ENCODE peak calls at places on chromosomes 12 and 14, in eight cellular contexts. T is colonic mucosa, E is foreskin fibroblast, P is mesothelial cell of epicardium, B is OCI-LY7, G is upper lobe of right lung, H is esophagus squamous epithelium, K is MCF 10A. X is an unnamed sample.

GRCh38 chr12:108532061-108532848 is 17.2 kb downstream of the FICD start:
- DNase-seq in B (no peak), T (no peak), E (no peak), H (no peak), G (no peak), P (no peak), K (no peak), X (no peak)

GRCh38 chr12:77167801-77168200 is 102.4 kb upstream of the E2F7 start:
- DNase-seq in E (peak), B (no peak), H (no peak), K (no peak), G (no peak), P (no peak), T (no peak), X (peak)

GRCh38 chr12:124767075-124767821 is 96.4 kb downstream of the SCARB1 start:
- DNase-seq in H (peak), T (peak), P (peak), B (peak), E (peak), K (peak), G (peak), X (no peak)

GRCh38 chr12:12922191-12922616 is 29.8 kb downstream of the GPRC5D start:
- DNase-seq in K (no peak), B (no peak), T (no peak), E (peak), H (no peak), G (no peak), P (no peak), X (peak)

GRCh38 chr12:115324949-115325638 is 641.1 kb upstream of the TBX3 start:
- DNase-seq in H (no peak), B (no peak), T (no peak), E (peak), G (no peak), P (no peak), K (no peak), X (no peak)

GRCh38 chr12:47736877-47737676 is 11.8 kb upstream of the ENDOU start:
- DNase-seq in G (peak), P (no peak), K (peak), H (no peak), B (no peak), T (peak), E (peak), X (peak)

GRCh38 chr14:33932033-33932432 is 18.8 kb downstream of the EGLN3 start:
- DNase-seq in E (no peak), T (no peak), H (no peak), B (no peak), G (no peak), K (no peak), P (no peak), X (no peak)

GRCh38 chr14:24238123-24238522 is 4.3 kb downstream of the TINF2 start:
- DNase-seq in T (no peak), B (no peak), P (no peak), E (peak), H (no peak), G (no peak), K (peak), X (no peak)

GRCh38 chr12:58925111-58925732 is 4.9 kb upstream of the LRIG3 start:
- DNase-seq in K (no peak), H (no peak), G (no peak), E (peak), P (no peak), B (no peak), T (peak), X (no peak)

GRCh38 chr12:123085730-123086487 is 65.0 kb downstream of the PITPNM2 start:
- DNase-seq in K (peak), G (no peak), T (no peak), B (no peak), P (no peak), E (peak), H (no peak), X (no peak)

GRCh38 chr12:22899184-22899583 is 274.2 kb downstream of the ETNK1 start:
- DNase-seq in E (no peak), B (no peak), P (no peak), T (no peak), H (no peak), K (no peak), G (no peak), X (no peak)

GRCh38 chr14:91493169-91493568 is 16.9 kb downstream of the PPP4R3A start:
- DNase-seq in T (no peak), E (peak), P (no peak), G (no peak), K (peak), B (no peak), H (no peak), X (no peak)

GRCh38 chr12:106125351-106126085 is 13.2 kb downstream of the NUAK1 start:
- DNase-seq in P (no peak), G (no peak), B (no peak), H (no peak), T (no peak), E (no peak), K (no peak), X (no peak)

GRCh38 chr12:52147367-52147972 is 44.3 kb downstream of the KRT80 start:
- DNase-seq in T (peak), B (no peak), P (no peak), G (peak), E (peak), K (peak), H (peak), X (peak)

GRCh38 chr14:88955470-88955869 is 131.0 kb downstream of the TTC8 start:
- DNase-seq in P (no peak), G (no peak), B (no peak), K (no peak), H (no peak), E (no peak), T (no peak), X (no peak)

GRCh38 chr12:57465747-57466505 is 6.3 kb downstream of the GLI1 start:
- DNase-seq in E (no peak), G (no peak), T (no peak), B (no peak), H (no peak), K (no peak), P (no peak), X (no peak)

DNA sequence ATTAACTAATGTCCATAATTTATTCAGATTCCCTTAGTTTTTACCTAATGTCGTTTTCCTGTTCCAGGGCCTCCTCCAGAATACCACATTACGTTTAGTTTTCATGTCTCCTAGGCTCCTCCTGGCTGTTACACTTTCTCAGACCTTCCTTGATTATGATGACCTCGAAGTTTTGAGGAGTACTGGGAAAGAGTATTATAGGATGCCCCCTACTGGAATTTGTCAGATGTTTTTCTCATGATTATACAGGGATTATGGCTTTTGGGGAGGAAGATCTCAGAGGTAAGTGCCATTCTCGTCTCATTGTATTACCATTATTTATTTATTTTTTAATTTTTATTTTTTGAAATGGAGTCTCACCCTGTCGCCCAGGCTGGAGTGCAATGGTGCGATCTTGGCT is 17.7 kb upstream of the C1S start:
- DNase-seq in P (no peak), G (no peak), H (no peak), B (peak), E (peak), T (no peak), K (peak), X (peak)
- TF ChIP-seq CTCF in P (peak), G (peak), H (peak), B (peak), E (peak), T (no peak), K (peak), X (peak)

DNA sequence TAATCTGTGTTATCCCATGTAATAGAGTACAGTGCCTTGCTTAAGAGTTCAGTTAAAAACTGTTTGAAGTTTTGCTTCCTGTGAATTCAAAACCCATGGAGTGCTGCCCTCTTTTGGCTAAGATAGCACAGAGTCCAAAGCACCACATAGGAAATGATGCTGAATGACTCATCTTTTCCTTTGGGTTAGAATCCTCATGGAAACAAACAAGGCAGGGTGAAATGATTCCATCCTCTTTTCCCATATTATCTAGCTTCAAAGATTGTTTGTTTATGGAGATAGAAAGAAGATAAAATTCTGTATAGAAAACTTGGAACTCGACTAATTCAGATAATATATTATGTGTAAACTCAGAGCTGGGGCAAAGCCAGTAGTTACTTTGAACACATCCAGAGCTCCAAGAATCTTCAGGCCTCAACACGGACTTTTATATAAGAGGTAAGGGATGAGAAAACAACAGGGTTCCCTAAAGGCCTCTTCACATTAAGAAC is 87.4 kb downstream of the OTOGL start:
- DNase-seq in P (no peak), T (peak), G (no peak), E (peak), K (peak), B (peak), H (peak), X (peak)
- TF ChIP-seq CTCF in P (peak), T (peak), G (peak), E (peak), K (peak), B (peak), H (peak), X (peak)

DNA sequence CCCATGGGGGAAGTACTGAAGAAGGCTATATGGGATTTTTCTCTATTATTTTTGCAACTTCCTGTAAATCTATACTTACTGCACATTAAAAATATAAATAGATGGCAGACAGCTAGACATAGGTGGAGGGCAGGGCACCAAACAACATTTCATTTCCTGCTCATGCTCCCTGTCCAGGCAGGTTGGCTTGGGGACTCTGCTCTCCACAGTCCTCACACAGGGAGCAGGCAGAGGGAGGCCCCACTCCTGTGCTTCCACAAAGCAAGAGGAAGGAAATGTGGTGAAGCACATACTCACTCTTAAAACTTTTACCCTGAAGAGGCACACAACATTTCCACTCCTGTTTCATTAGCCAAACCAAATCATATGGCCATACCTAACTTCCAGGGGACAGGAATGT is 41.1 kb downstream of the RTN1 start:
- DNase-seq in K (peak), P (no peak), G (no peak), H (no peak), E (no peak), B (no peak), T (no peak), X (no peak)
- TF ChIP-seq CTCF in K (no peak), P (no peak), G (no peak), H (no peak), E (no peak), B (no peak), T (no peak), X (no peak)

GRCh38 chr12:121214171-121214777 is 4.3 kb downstream of the P2RX4 start:
- DNase-seq in P (no peak), H (no peak), G (no peak), E (peak), B (no peak), T (no peak), K (peak), X (peak)

GRCh38 chr12:121209221-121209620 is 708 bp upstream of the P2RX4 start:
- DNase-seq in B (no peak), P (no peak), T (no peak), G (no peak), H (no peak), E (no peak), K (no peak), X (no peak)

GRCh38 chr12:121212875-121213274 is 2.9 kb downstream of the P2RX4 start:
- DNase-seq in G (no peak), K (no peak), H (no peak), B (no peak), E (no peak), T (no peak), P (no peak), X (no peak)

GRCh38 chr12:121205491-121205890 is 4.4 kb upstream of the P2RX4 start:
- DNase-seq in B (no peak), K (no peak), T (no peak), G (no peak), P (no peak), H (no peak), E (peak), X (no peak)

GRCh38 chr12:121209629-121210572 is at the start of gene P2RX4:
- DNase-seq in K (peak), P (peak), B (peak), H (peak), G (peak), T (peak), E (peak), X (peak)
- TF ChIP-seq CTCF in K (peak), P (no peak), B (peak), H (no peak), G (peak), T (no peak), E (peak), X (peak)

GRCh38 chr12:62469704-62470103 is 3.1 kb downstream of the MON2 start:
- DNase-seq in E (no peak), B (no peak), T (no peak), H (no peak), K (no peak), G (no peak), P (no peak), X (no peak)
- TF ChIP-seq CTCF in E (no peak), B (no peak), T (no peak), H (no peak), K (no peak), G (no peak), P (no peak), X (no peak)

GRCh38 chr14:36241183-36241582 is 64.7 kb upstream of the PTCSC3 start:
- DNase-seq in H (no peak), B (no peak), K (no peak), T (no peak), P (no peak), G (no peak), E (no peak), X (no peak)
- TF ChIP-seq CTCF in H (no peak), B (peak), K (no peak), T (no peak), P (no peak), G (peak), E (no peak), X (peak)

GRCh38 chr14:31746326-31746725 is 185.1 kb downstream of the NUBPL start:
- DNase-seq in B (no peak), E (no peak), G (no peak), T (no peak), P (no peak), H (no peak), K (no peak), X (no peak)

GRCh38 chr14:31749275-31749674 is 188.1 kb downstream of the NUBPL start:
- DNase-seq in P (no peak), G (no peak), T (no peak), E (no peak), H (no peak), B (no peak), K (no peak), X (no peak)

GRCh38 chr14:31740688-31741087 is 179.5 kb downstream of the NUBPL start:
- DNase-seq in K (no peak), T (no peak), P (no peak), B (no peak), G (no peak), E (no peak), H (no peak), X (no peak)

GRCh38 chr14:31745741-31746140 is 184.5 kb downstream of the NUBPL start:
- DNase-seq in E (no peak), H (no peak), T (no peak), K (no peak), G (no peak), B (peak), P (no peak), X (no peak)
- TF ChIP-seq CTCF in E (no peak), H (no peak), T (no peak), K (peak), G (no peak), B (peak), P (no peak), X (peak)

GRCh38 chr12:55822228-55822627 is 4.4 kb downstream of the ORMDL2 start:
- DNase-seq in G (no peak), P (no peak), K (peak), H (no peak), B (no peak), E (peak), T (peak), X (no peak)
- TF ChIP-seq CTCF in G (no peak), P (no peak), K (peak), H (no peak), B (peak), E (peak), T (no peak), X (peak)

X was measured in HFFc6.